ENCODE peak calls at places on chromosomes 3 and 15, in six cellular contexts. Y is right atrium auricular region, G is cardiac muscle cell, D is tibial artery, V is heart left ventricle, Z is adrenal gland. Q is an unnamed sample.

GRCh38 chr3:71370467-71370866 is 213.1 kb downstream of the FOXP1 start:
- DNase-seq in Y (no peak), G (no peak), D (no peak), V (no peak), Z (no peak), Q (no peak)

GRCh38 chr3:153028336-153028735 is 133.7 kb upstream of the RAP2B start:
- DNase-seq in Y (no peak), G (no peak), D (no peak), V (no peak), Z (no peak), Q (no peak)

GRCh38 chr3:81041331-81041730 is 720.1 kb downstream of the GBE1 start:
- DNase-seq in Y (no peak), G (no peak), D (no peak), V (no peak), Z (no peak), Q (no peak)

GRCh38 chr3:46867550-46867898 is 4.3 kb upstream of the MYL3 start:
- DNase-seq in Y (peak), G (no peak), D (peak), V (peak), Z (peak), Q (peak)

GRCh38 chr3:127800508-127800907 is 21.8 kb downstream of the MGLL start:
- DNase-seq in Y (no peak), G (no peak), D (no peak), V (no peak), Z (no peak), Q (no peak)

GRCh38 chr15:88218557-88219214 is 37.9 kb downstream of the NTRK3 start:
- DNase-seq in Y (no peak), G (no peak), D (no peak), V (no peak), Z (no peak), Q (no peak)

GRCh38 chr3:116614795-116615362 is 94.7 kb upstream of the TUSC7 start:
- DNase-seq in Y (no peak), G (peak), D (no peak), V (no peak), Z (no peak), Q (no peak)

GRCh38 chr3:56725175-56725574 is 42.1 kb upstream of the TASOR start:
- DNase-seq in Y (no peak), G (no peak), D (no peak), V (no peak), Z (no peak), Q (no peak)

GRCh38 chr3:13750215-13750614 is 129.7 kb downstream of the WNT7A start:
- DNase-seq in Y (no peak), G (no peak), D (no peak), V (no peak), Z (no peak), Q (no peak)

GRCh38 chr3:30934208-30934550 is 39.7 kb upstream of the GADL1 start:
- DNase-seq in Y (no peak), G (peak), D (no peak), V (no peak), Z (peak), Q (no peak)

GRCh38 chr3:183318846-183319770 is 66.1 kb downstream of the B3GNT5 start:
- DNase-seq in Y (no peak), G (no peak), D (no peak), V (no peak), Z (no peak), Q (no peak)

GRCh38 chr15:35450492-35450891 is 95.5 kb downstream of the DPH6 start:
- DNase-seq in Y (no peak), G (no peak), D (no peak), V (no peak), Z (peak), Q (no peak)

GRCh38 chr15:39468341-39468740 is 112.5 kb upstream of the THBS1 start:
- DNase-seq in Y (no peak), G (no peak), D (no peak), V (no peak), Z (peak), Q (no peak)

GRCh38 chr3:185960518-185961288 is 22.9 kb upstream of the TRA2B start:
- DNase-seq in Y (no peak), G (no peak), D (no peak), V (no peak), Z (no peak), Q (no peak)

GRCh38 chr15:89652666-89653065 is 2.6 kb downstream of the KIF7 start:
- DNase-seq in Y (no peak), G (no peak), D (peak), V (no peak), Z (no peak), Q (no peak)

GRCh38 chr15:58932791-58933310 is 628 bp downstream of the SLTM start:
- DNase-seq in Y (no peak), G (peak), D (no peak), V (no peak), Z (peak), Q (peak)

GRCh38 chr3:151798476-151798875 is 15.4 kb upstream of the AADAC start:
- DNase-seq in Y (no peak), G (no peak), D (no peak), V (no peak), Z (no peak), Q (no peak)

GRCh38 chr3:168801792-168802191 is 706.1 kb upstream of the GOLIM4 start:
- DNase-seq in Y (no peak), G (no peak), D (no peak), V (no peak), Z (no peak), Q (no peak)

GRCh38 chr15:68770206-68770605 is 50.5 kb downstream of the ANP32A start:
- DNase-seq in Y (peak), G (no peak), D (peak), V (no peak), Z (no peak), Q (peak)

GRCh38 chr3:45414823-45415222 is 26.4 kb downstream of the LARS2 start:
- DNase-seq in Y (no peak), G (no peak), D (no peak), V (no peak), Z (no peak), Q (no peak)

GRCh38 chr15:80247320-80247719 is 4.7 kb downstream of the CTXND1 start:
- DNase-seq in Y (peak), G (no peak), D (no peak), V (no peak), Z (no peak), Q (peak)

GRCh38 chr15:56236197-56236596 is 7.5 kb downstream of the RFX7 start:
- DNase-seq in Y (no peak), G (no peak), D (no peak), V (no peak), Z (no peak), Q (no peak)

GRCh38 chr3:12445523-12446240 is 38.6 kb upstream of the TSEN2 start:
- DNase-seq in Y (no peak), G (no peak), D (no peak), V (no peak), Z (no peak), Q (no peak)

GRCh38 chr3:10944866-10945265 is 47.7 kb upstream of the SLC6A1 start:
- DNase-seq in Y (no peak), G (no peak), D (no peak), V (peak), Z (no peak), Q (no peak)

GRCh38 chr3:173652093-173652492 is 254.5 kb downstream of the NLGN1 start:
- DNase-seq in Y (no peak), G (no peak), D (no peak), V (no peak), Z (no peak), Q (no peak)

GRCh38 chr3:158918008-158918407 is 116.2 kb downstream of the MFSD1 start:
- DNase-seq in Y (no peak), G (peak), D (no peak), V (no peak), Z (peak), Q (no peak)

GRCh38 chr3:174533286-174533685 is 325.8 kb upstream of the NAALADL2 start:
- DNase-seq in Y (no peak), G (no peak), D (no peak), V (no peak), Z (no peak), Q (no peak)

GRCh38 chr15:50925281-50925680 is 16.8 kb downstream of the AP4E1 start:
- DNase-seq in Y (no peak), G (no peak), D (no peak), V (no peak), Z (no peak), Q (no peak)

GRCh38 chr15:49045691-49046112 is 544 bp downstream of the SECISBP2L start:
- DNase-seq in Y (no peak), G (peak), D (no peak), V (no peak), Z (peak), Q (no peak)

GRCh38 chr15:98904466-98905048 is 103.0 kb downstream of the PGPEP1L start:
- DNase-seq in Y (no peak), G (no peak), D (peak), V (no peak), Z (peak), Q (no peak)

DNA sequence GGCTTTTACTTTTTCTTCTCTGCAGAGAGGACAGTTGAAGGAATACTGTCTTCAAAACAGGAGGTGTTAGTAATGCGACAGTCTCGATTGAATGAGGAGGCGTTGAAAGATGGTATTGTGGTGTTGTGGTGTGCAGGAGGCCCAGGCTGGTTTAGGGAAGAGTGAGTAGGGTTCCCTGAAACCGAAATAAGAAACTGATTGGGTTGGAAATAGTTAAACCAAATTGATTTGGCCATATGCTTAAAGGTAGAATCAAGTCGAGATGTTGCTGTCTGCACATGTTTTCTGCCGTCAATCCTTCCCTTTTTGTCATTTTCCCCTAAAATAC is 848 bp downstream of the ATP6V1A start:
- DNase-seq in Y (no peak), G (peak), D (no peak), V (no peak), Z (no peak), Q (no peak)
- H3K27ac ChIP-seq in Y (peak), G (peak), D (peak), V (peak), Z (no peak), Q (peak)

GRCh38 chr3:36596411-36596810 is 167.9 kb downstream of the DCLK3 start:
- DNase-seq in Y (no peak), G (no peak), D (no peak), V (no peak), Z (no peak), Q (no peak)

GRCh38 chr3:36603423-36603822 is 160.9 kb downstream of the DCLK3 start:
- DNase-seq in Y (no peak), G (no peak), D (no peak), V (no peak), Z (no peak), Q (no peak)

GRCh38 chr3:36595531-36595930 is 168.8 kb downstream of the DCLK3 start:
- DNase-seq in Y (no peak), G (no peak), D (no peak), V (no peak), Z (no peak), Q (no peak)

GRCh38 chr3:36597422-36597821 is 166.9 kb downstream of the DCLK3 start:
- DNase-seq in Y (no peak), G (no peak), D (no peak), V (no peak), Z (no peak), Q (no peak)

GRCh38 chr3:36600413-36600812 is 163.9 kb downstream of the DCLK3 start:
- DNase-seq in Y (no peak), G (no peak), D (no peak), V (no peak), Z (no peak), Q (no peak)
- TF ChIP-seq CTCF in Y (no peak), G (no peak), D (no peak), V (no peak), Z (no peak), Q (no peak)

GRCh38 chr3:5197022-5197421 is 9.5 kb downstream of the EDEM1 start:
- DNase-seq in Y (no peak), G (no peak), D (no peak), V (no peak), Z (no peak), Q (no peak)

GRCh38 chr3:5194341-5194740 is 6.8 kb downstream of the EDEM1 start:
- DNase-seq in Y (no peak), G (no peak), D (no peak), V (no peak), Z (no peak), Q (no peak)

GRCh38 chr3:5195605-5196004 is 8.1 kb downstream of the EDEM1 start:
- DNase-seq in Y (no peak), G (no peak), D (no peak), V (peak), Z (peak), Q (no peak)

GRCh38 chr3:5192568-5193319 is 5.2 kb downstream of the EDEM1 start:
- DNase-seq in Y (no peak), G (no peak), D (no peak), V (no peak), Z (no peak), Q (no peak)

DNA sequence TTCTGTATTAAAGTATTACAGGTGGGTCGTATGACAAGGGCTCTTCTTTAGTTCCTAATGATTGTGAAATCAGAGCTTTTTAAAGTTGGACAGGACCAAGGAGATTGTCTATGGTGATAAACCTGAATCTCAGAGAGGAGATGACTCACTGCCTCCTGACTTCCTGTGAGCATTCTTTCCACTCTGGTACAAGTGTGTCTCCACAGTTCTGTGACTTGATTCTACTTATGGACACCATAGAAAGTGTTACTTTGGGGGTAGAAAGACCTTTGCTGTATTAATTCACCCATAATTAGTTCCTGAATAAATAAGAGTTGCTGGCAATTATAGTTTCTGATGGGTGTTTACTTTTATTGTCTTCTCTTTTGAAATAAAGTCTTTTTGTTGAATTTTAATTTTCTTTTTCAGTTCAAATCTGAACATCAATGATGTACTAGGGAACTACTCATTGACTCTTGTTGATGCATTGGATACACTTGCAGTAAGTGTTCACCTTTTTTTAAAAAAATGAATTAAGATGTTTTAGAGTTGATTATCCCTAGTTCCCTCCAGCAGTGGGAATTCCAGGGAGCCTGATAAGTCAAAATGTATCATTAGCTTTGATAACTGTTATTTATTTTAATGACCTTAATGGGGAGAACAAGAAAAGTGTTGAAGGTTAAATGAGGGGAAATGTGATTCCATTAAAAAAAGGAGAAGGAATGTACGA is 7.4 kb downstream of the EDEM1 start:
- DNase-seq in Y (no peak), G (no peak), D (no peak), V (no peak), Z (peak), Q (no peak)
- H3K27ac ChIP-seq in Y (peak), G (no peak), D (no peak), V (no peak), Z (no peak), Q (peak)

GRCh38 chr3:99817437-99818240 is at the start of gene CMSS1:
- DNase-seq in Y (peak), G (peak), D (peak), V (peak), Z (peak), Q (peak)
- TF ChIP-seq CTCF in Y (no peak), G (peak), D (peak), V (no peak), Z (peak), Q (no peak)

DNA sequence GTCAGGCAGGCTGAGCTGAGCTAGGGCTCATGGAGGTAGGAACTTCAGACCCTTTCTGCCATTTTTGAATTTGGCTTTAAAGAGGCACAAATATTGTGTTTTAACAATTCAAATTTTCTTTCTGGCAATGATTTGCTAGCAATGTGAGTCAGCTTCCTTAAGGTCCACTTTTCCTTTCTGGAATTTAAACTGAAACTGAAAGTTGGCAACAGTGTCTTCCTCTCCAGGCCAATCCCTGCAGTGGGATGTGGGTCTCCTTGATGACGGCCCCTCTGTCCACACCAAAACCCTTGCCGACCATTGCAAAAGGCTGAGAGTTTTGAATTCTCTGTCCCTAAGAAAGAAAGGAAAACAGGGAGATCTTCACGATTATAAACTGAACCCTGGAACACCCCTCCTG is 27.1 kb downstream of the RPSA start:
- DNase-seq in Y (no peak), G (no peak), D (no peak), V (no peak), Z (no peak), Q (no peak)
- H3K27ac ChIP-seq in Y (no peak), G (no peak), D (no peak), V (peak), Z (no peak), Q (no peak)

DNA sequence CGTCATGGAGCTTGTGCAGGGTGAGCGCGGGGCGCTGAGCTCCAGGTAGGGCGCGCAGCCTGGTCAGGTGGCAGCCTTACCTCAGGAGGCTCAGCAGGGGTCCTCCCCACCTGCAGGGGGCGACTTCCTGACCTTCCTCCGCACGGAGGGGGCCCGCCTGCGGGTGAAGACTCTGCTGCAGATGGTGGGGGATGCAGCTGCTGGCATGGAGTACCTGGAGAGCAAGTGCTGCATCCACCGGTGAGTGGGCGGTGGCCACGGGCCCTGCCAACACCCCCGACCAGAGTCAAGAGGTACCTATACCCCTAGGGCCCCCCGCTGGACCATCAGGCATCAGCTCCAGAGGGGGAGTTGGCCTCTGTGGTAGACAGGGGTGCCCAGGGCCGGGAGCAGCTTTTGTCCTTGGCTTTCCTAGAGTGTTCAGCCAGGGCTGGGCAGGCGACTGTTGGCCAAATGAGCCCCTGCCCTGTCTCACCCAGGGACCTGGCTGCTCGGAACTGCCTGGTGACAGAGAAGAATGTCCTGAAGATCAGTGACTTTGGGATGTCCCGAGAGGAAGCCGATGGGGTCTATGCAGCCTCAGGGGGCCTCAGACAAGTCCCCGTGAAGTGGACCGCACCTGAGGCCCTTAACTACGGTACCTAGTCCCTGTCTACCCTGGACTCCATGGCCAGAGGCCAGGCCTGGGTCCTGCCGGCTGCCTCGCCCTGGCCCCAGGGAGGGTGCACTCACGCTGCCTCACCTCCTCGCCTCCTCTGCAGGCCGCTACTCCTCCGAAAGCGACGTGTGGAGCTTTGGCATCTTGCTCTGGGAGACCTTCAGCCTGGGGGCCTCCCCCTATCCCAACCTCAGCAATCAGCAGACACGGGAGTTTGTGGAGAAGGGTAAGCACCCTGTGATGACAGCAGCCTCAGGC is 9.1 kb downstream of the FES start:
- DNase-seq in Y (no peak), G (no peak), D (peak), V (no peak), Z (no peak), Q (no peak)
- TF ChIP-seq CTCF in Y (no peak), G (peak), D (no peak), V (no peak), Z (no peak), Q (no peak)